ENCODE peak calls at places on chromosomes 11 and 22, in six cellular contexts. N, C, V, Z, Q and X are unnamed samples.

GRCh38 chr11:12684821-12685220 is 10.6 kb downstream of the TEAD1 start:
- DNase-seq in N (no peak), C (no peak), V (no peak), Z (no peak), Q (no peak), X (no peak)

GRCh38 chr22:29359469-29359868 is 28.9 kb downstream of the AP1B1 start:
- DNase-seq in N (peak), C (peak), V (peak), Z (no peak), Q (peak), X (no peak)

GRCh38 chr11:70948416-70948815 is 304.0 kb downstream of the SHANK2 start:
- DNase-seq in N (no peak), C (no peak), V (no peak), Z (no peak), Q (no peak), X (no peak)

GRCh38 chr11:115345840-115346239 is 158.4 kb downstream of the CADM1 start:
- DNase-seq in N (no peak), C (no peak), V (no peak), Z (no peak), Q (no peak), X (no peak)

GRCh38 chr22:29310065-29310862 is 3.8 kb downstream of the GAS2L1 start:
- DNase-seq in N (no peak), C (peak), V (no peak), Z (no peak), Q (peak), X (no peak)

GRCh38 chr11:83278351-83278750 is 7.8 kb downstream of the CCDC90B start:
- DNase-seq in N (peak), C (no peak), V (no peak), Z (no peak), Q (no peak), X (no peak)

GRCh38 chr11:73259406-73260126 is 12.6 kb upstream of the P2RY6 start:
- DNase-seq in N (no peak), C (no peak), V (peak), Z (no peak), Q (no peak), X (no peak)

GRCh38 chr11:67240575-67241389 is 25.5 kb upstream of the GRK2 start:
- DNase-seq in N (peak), C (peak), V (peak), Z (no peak), Q (peak), X (no peak)

GRCh38 chr11:75195164-75195962 is 44.5 kb downstream of the SLCO2B1 start:
- DNase-seq in N (no peak), C (no peak), V (no peak), Z (no peak), Q (no peak), X (no peak)

GRCh38 chr11:12677131-12677530 is 2.9 kb downstream of the TEAD1 start:
- DNase-seq in N (no peak), C (peak), V (no peak), Z (no peak), Q (no peak), X (no peak)

GRCh38 chr11:2686360-2687222 is 13.2 kb downstream of the KCNQ1OT1 start:
- DNase-seq in N (no peak), C (no peak), V (no peak), Z (no peak), Q (no peak), X (no peak)

GRCh38 chr11:2685566-2686359 is 14.0 kb downstream of the KCNQ1OT1 start:
- DNase-seq in N (no peak), C (no peak), V (no peak), Z (no peak), Q (no peak), X (no peak)

GRCh38 chr11:2687782-2688191 is 12.0 kb downstream of the KCNQ1OT1 start:
- DNase-seq in N (no peak), C (no peak), V (peak), Z (no peak), Q (no peak), X (no peak)

GRCh38 chr11:2688381-2689231 is 11.2 kb downstream of the KCNQ1OT1 start:
- DNase-seq in N (no peak), C (no peak), V (no peak), Z (no peak), Q (no peak), X (no peak)

DNA sequence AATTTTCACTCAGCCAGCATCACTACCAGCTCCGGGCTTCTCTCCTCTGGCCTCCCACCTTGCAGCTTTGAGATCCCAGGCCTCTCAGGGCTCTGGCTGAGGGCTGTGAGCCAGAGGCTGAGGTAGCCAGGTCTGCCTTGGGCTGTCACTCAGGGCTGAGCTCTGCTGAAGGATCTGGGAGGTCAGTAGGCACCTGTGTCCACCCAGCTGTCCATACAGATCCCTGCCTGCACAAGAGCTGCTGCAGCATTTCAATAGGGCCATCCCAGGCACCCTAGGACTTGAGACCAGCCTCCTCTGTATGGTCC is 12.6 kb downstream of the KCNQ1OT1 start:
- DNase-seq in N (no peak), C (no peak), V (no peak), Z (no peak), Q (no peak), X (no peak)
- H4K91ac ChIP-seq in N (no peak), C (no peak), V (no peak), Z (peak), Q (no peak), X (no peak)

GRCh38 chr11:112231952-112232351 is 5.7 kb downstream of the PTS start:
- DNase-seq in N (no peak), C (no peak), V (no peak), Z (no peak), Q (no peak), X (no peak)
- H4K91ac ChIP-seq in N (no peak), C (no peak), V (no peak), Z (no peak), Q (no peak), X (no peak)

GRCh38 chr11:14768789-14769188 is 123.2 kb downstream of the CYP2R1 start:
- DNase-seq in N (no peak), C (no peak), V (no peak), Z (no peak), Q (no peak), X (no peak)
- H4K91ac ChIP-seq in N (no peak), C (no peak), V (no peak), Z (no peak), Q (no peak), X (no peak)

GRCh38 chr22:31323578-31324550 is 22.3 kb downstream of the PATZ1 start:
- DNase-seq in N (no peak), C (no peak), V (no peak), Z (no peak), Q (no peak), X (no peak)
- H4K91ac ChIP-seq in N (no peak), C (no peak), V (no peak), Z (no peak), Q (no peak), X (no peak)

GRCh38 chr11:5269715-5270147 is at the start of gene HBE1:
- DNase-seq in N (no peak), C (no peak), V (no peak), Z (no peak), Q (no peak), X (no peak)

GRCh38 chr11:5267033-5267563 is 2.6 kb downstream of the HBE1 start:
- DNase-seq in N (no peak), C (no peak), V (no peak), Z (no peak), Q (no peak), X (no peak)

GRCh38 chr11:5266609-5267008 is 3.1 kb downstream of the HBE1 start:
- DNase-seq in N (no peak), C (no peak), V (no peak), Z (no peak), Q (no peak), X (no peak)

GRCh38 chr11:5265832-5266231 is 3.9 kb downstream of the HBE1 start:
- DNase-seq in N (no peak), C (no peak), V (no peak), Z (no peak), Q (no peak), X (no peak)
- H4K91ac ChIP-seq in N (no peak), C (no peak), V (no peak), Z (no peak), Q (no peak), X (no peak)

GRCh38 chr11:134515081-134515960 is 103.3 kb upstream of the B3GAT1 start:
- DNase-seq in N (no peak), C (no peak), V (no peak), Z (no peak), Q (no peak), X (no peak)
- H4K91ac ChIP-seq in N (no peak), C (no peak), V (no peak), Z (no peak), Q (no peak), X (no peak)

DNA sequence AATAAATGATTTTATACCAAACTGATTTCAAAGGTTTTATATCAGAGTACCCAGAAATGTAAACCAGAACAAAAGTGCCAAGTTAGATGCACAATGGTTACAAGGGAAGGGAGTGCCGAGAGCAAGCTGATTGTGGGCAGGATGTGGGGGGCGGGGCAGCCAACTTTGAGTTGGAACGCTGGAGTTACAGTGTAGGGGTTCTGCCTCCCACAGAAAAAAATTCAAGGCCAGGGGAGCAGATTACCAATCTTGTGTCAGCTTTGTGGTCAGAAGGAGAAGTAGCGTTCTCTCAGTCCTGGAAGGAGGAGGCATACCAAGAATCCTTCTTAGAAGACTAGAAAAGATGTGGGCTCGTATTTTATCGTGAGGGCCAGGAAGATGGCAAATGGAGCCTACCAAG is 15.9 kb upstream of the POU2AF2 start:
- DNase-seq in N (no peak), C (no peak), V (no peak), Z (no peak), Q (no peak), X (no peak)
- H4K91ac ChIP-seq in N (peak), C (no peak), V (no peak), Z (no peak), Q (no peak), X (no peak)

GRCh38 chr11:1484716-1485503 is 1.7 kb downstream of the MOB2 start:
- DNase-seq in N (no peak), C (no peak), V (no peak), Z (no peak), Q (no peak), X (no peak)
- H4K91ac ChIP-seq in N (no peak), C (no peak), V (no peak), Z (no peak), Q (no peak), X (no peak)

GRCh38 chr11:65260756-65261590 is 789 bp upstream of the POLA2 start:
- DNase-seq in N (no peak), C (no peak), V (no peak), Z (no peak), Q (no peak), X (no peak)

GRCh38 chr11:65260302-65260701 is 1.5 kb upstream of the POLA2 start:
- DNase-seq in N (no peak), C (no peak), V (no peak), Z (no peak), Q (no peak), X (no peak)

GRCh38 chr11:65261591-65262380 is at the start of gene POLA2:
- DNase-seq in N (peak), C (peak), V (peak), Z (peak), Q (peak), X (peak)

GRCh38 chr11:65262381-65262680 is 569 bp downstream of the POLA2 start:
- DNase-seq in N (no peak), C (no peak), V (no peak), Z (no peak), Q (no peak), X (no peak)

DNA sequence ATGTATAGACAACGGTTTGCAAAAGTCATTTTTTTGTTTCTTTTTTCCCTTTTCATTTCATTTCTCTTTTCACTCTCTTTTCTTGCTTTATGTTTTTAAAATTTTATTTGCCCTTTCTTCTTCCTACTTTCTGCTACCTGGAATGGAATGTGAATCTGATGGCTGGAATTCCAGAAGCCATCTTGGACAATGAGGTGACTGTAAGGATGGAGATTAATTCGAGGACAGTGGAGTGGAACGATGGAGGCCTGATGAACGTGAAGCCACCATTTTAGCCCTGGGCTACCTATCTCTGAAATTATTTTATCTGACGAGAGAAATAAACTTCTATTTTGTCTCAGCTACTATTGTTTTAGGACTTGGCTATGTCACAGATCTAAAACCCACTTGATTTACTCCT is 2.8 kb upstream of the POLA2 start:
- DNase-seq in N (no peak), C (no peak), V (no peak), Z (no peak), Q (no peak), X (no peak)
- H4K91ac ChIP-seq in N (no peak), C (no peak), V (no peak), Z (no peak), Q (no peak), X (no peak)